ENCODE peak calls at places on chromosomes 4 and X, in six cellular contexts. H is GM12865, S is fibroblast of mammary gland, J is neural crest cell, I is RWPE1, Y is heart left ventricle. R is an unnamed sample.

GRCh38 chrX:153744210-153745066 is 19.6 kb upstream of the PLXNB3 start:
- DNase-seq in H (no peak), S (no peak), J (peak), I (no peak), Y (no peak), R (no peak)

GRCh38 chr4:138981930-138982390 is 33.6 kb upstream of the NOCT start:
- DNase-seq in H (no peak), S (peak), J (no peak), I (peak), Y (peak), R (no peak)

GRCh38 chr4:90441770-90442169 is 314.6 kb downstream of the CCSER1 start:
- DNase-seq in H (no peak), S (no peak), J (no peak), I (no peak), Y (no peak), R (no peak)

GRCh38 chrX:9267415-9267814 is 197.4 kb upstream of the TBL1X start:
- DNase-seq in H (no peak), S (no peak), J (no peak), I (no peak), Y (no peak), R (no peak)

GRCh38 chr4:3190549-3190948 is 58.4 kb upstream of the MSANTD1 start:
- DNase-seq in H (no peak), S (no peak), J (no peak), I (no peak), Y (no peak), R (no peak)

GRCh38 chr4:47075241-47075640 is 43.9 kb downstream of the GABRB1 start:
- DNase-seq in H (no peak), S (peak), J (no peak), I (peak), Y (no peak), R (no peak)

GRCh38 chrX:9231491-9231890 is 197.6 kb upstream of the FAM9B start:
- DNase-seq in H (no peak), S (peak), J (no peak), I (no peak), Y (no peak), R (no peak)

GRCh38 chr4:186881521-186882220 is 158.0 kb upstream of the FAT1 start:
- DNase-seq in H (no peak), S (peak), J (no peak), I (peak), Y (no peak), R (no peak)

GRCh38 chr4:110175634-110176033 is 22.8 kb downstream of the ELOVL6 start:
- DNase-seq in H (no peak), S (peak), J (no peak), I (no peak), Y (no peak), R (no peak)

GRCh38 chr4:88191404-88191803 is 33.0 kb upstream of the ABCG2 start:
- DNase-seq in H (no peak), S (no peak), J (no peak), I (no peak), Y (no peak), R (no peak)

GRCh38 chr4:42574873-42575272 is 82.0 kb downstream of the ATP8A1 start:
- DNase-seq in H (no peak), S (no peak), J (no peak), I (no peak), Y (no peak), R (no peak)

GRCh38 chrX:85927740-85928139 is 119.6 kb downstream of the CHM start:
- DNase-seq in H (no peak), S (no peak), J (no peak), I (no peak), Y (no peak), R (no peak)
- TF ChIP-seq CTCF in H (no peak), S (no peak), J (no peak), I (no peak), Y (no peak), R (no peak)

GRCh38 chr4:108055787-108056186 is 66.1 kb downstream of the HADH start:
- DNase-seq in H (no peak), S (no peak), J (no peak), I (no peak), Y (no peak), R (no peak)

GRCh38 chr4:108056418-108056817 is 66.7 kb downstream of the HADH start:
- DNase-seq in H (peak), S (no peak), J (no peak), I (no peak), Y (no peak), R (no peak)

GRCh38 chr4:108058685-108059440 is 69.2 kb downstream of the HADH start:
- DNase-seq in H (no peak), S (peak), J (peak), I (peak), Y (no peak), R (no peak)

GRCh38 chr4:108060686-108061321 is 71.1 kb downstream of the HADH start:
- DNase-seq in H (no peak), S (peak), J (no peak), I (no peak), Y (no peak), R (no peak)

DNA sequence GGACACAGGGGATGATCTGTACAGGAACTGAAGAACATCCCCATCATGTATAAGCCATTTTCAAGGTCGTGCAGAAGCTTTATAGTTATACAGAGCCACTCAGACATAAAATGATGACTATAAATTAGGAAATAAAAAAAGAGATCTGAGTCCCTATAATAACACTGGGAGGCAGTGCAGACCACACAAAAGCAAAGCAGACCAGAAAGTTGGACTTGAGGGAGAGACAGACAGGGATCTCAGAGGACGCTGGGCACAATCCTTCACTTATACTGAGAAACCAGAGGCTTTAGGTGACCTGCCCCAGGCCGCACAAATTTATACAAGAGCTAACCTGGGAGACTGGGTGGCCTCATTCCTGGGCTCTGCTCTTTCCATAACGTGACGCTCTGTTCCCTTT is 70.5 kb downstream of the HADH start:
- DNase-seq in H (peak), S (peak), J (no peak), I (peak), Y (no peak), R (no peak)
- TF ChIP-seq CTCF in H (no peak), S (peak), J (peak), I (no peak), Y (peak), R (no peak)

GRCh38 chrX:38172596-38172995 is 48.1 kb downstream of the SRPX start:
- DNase-seq in H (no peak), S (no peak), J (no peak), I (no peak), Y (no peak), R (no peak)

GRCh38 chrX:38170556-38170955 is 50.1 kb downstream of the SRPX start:
- DNase-seq in H (no peak), S (no peak), J (no peak), I (no peak), Y (no peak), R (no peak)

GRCh38 chrX:38175140-38175539 is 45.5 kb downstream of the SRPX start:
- DNase-seq in H (peak), S (no peak), J (peak), I (peak), Y (no peak), R (peak)
- TF ChIP-seq CTCF in H (peak), S (peak), J (peak), I (peak), Y (peak), R (peak)

DNA sequence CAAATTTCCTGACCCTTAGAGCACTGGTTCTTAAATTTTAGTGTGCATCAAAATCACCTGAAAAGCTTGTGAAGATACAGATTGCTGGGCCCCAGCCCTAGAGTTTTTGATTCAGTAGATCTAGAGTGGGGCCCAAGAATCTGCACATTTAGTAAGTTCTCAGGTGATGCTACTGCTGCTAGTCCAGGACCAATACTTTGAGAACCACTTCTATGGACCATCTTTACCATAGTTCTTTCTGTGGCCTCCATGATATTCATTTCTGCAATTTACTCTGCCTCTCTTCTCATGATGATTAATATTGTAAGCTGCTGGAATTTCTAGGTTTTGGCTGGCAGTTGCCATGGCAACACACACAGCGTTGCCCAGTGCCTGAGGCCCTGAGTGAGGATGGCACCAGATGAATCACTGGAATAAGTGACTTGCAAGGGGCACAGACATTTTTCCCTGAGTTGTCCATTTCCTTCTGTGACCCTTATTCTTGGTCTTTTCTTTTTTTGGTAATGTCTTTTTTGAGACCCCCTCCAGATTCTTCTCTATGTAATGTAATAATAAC is 83.6 kb downstream of the PPP1R2C start:
- DNase-seq in H (peak), S (no peak), J (no peak), I (no peak), Y (no peak), R (no peak)
- TF ChIP-seq CTCF in H (no peak), S (no peak), J (no peak), I (no peak), Y (no peak), R (no peak)

DNA sequence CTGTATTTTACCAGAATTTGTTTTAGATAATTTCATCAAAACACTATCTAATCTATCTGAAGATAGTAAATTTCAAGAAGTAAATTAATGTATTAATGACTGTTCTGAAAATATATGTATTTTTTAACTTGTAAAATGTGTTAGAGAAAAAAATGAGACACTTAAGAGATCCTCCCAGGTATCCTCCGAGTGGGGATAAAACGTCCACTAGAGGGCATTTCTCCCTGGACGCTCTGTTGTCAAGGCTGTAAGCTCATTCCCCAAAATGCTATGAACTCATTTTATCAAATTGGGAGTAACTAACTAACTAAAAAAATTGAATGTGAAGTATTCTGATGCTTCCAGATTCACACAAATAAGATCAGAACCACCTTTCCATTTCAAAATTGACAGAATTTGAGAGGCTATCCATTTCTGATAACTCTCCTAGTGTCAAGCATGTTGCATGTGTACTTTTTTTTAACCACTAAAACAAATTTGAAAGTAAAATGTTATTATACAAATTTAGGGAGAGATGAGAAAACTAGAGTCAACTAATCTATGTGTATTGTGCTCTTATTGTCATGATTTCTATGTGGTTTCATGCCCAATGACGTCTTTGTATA is 337.3 kb upstream of the HS3ST1 start:
- DNase-seq in H (peak), S (peak), J (peak), I (peak), Y (no peak), R (no peak)
- TF ChIP-seq CTCF in H (peak), S (peak), J (peak), I (peak), Y (peak), R (peak)

DNA sequence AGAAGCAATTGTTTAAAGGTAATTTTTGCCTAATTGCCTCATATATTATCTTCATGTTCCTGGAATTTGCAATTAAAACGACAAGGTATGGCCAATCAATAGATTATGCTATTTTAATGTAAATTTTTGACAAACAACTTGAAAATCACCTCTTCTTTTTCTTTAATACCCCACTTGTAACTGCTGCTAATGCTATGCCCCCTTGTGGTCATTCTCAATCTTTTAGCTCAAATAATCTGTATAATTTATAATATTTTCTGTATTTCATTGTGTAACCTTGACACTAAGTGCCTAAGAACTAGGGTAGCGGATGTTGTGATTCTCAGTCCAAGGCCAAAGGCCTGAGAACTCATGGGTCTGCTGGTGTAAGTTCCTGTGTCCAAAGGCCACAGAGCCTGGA is 831.7 kb upstream of the POU3F4 start:
- DNase-seq in H (no peak), S (peak), J (no peak), I (no peak), Y (no peak), R (no peak)
- TF ChIP-seq CTCF in H (no peak), S (peak), J (peak), I (no peak), Y (peak), R (peak)

GRCh38 chrX:78592030-78592429 is 67.1 kb downstream of the RTL3 start:
- DNase-seq in H (no peak), S (no peak), J (no peak), I (no peak), Y (no peak), R (no peak)

GRCh38 chrX:78593701-78594100 is 65.4 kb downstream of the RTL3 start:
- DNase-seq in H (no peak), S (no peak), J (no peak), I (no peak), Y (no peak), R (no peak)

GRCh38 chrX:78595901-78596502 is 63.1 kb downstream of the RTL3 start:
- DNase-seq in H (peak), S (peak), J (peak), I (no peak), Y (no peak), R (no peak)
- TF ChIP-seq CTCF in H (peak), S (peak), J (no peak), I (no peak), Y (peak), R (no peak)

GRCh38 chr4:151486166-151486565 is 77.2 kb downstream of the FHIP1A start:
- DNase-seq in H (no peak), S (peak), J (no peak), I (no peak), Y (no peak), R (no peak)

GRCh38 chr4:151485541-151486131 is 76.7 kb downstream of the FHIP1A start:
- DNase-seq in H (no peak), S (no peak), J (no peak), I (no peak), Y (no peak), R (no peak)

GRCh38 chr4:151484396-151485102 is 75.6 kb downstream of the FHIP1A start:
- DNase-seq in H (no peak), S (peak), J (no peak), I (peak), Y (no peak), R (no peak)

GRCh38 chr4:151488968-151489367 is 80.0 kb downstream of the FHIP1A start:
- DNase-seq in H (no peak), S (no peak), J (no peak), I (no peak), Y (no peak), R (no peak)

DNA sequence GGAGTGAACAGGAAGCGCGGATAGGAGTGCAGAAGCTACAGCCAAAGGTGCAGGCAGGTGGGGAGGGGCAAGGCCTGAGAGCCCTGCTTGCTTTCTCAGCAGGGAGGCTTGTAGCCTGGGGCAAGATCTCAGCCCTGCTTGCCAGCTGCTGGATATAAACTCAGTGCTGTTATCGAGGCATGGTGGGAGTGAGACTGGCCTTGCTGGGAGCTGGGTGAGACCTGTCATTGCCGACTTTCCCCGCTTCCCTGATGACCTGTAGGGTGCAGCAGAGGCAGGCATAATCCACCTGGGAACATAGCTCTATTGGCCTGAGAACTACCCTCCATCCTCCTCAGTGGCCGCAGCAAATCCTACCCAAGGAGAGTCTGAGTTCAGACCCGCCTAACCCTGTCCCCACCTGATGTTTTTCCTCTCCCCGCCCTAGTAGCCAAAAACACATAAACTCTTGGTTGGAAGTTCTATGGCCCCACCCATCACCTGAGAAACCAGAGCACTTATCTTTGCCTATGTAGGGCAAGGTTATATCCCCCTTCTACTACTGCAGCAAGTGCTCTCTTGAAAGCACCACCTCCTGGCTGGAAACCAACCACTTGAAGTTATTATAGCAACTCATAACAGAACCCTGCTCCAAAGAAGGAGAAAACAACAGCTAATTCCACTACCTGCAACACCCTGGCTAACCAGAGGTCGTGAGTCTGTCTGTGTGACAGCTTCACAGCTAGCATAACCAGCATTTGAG is 80.7 kb downstream of the FHIP1A start:
- DNase-seq in H (no peak), S (no peak), J (no peak), I (no peak), Y (no peak), R (no peak)
- TF ChIP-seq CTCF in H (no peak), S (no peak), J (no peak), I (no peak), Y (no peak), R (no peak)

GRCh38 chr4:133483600-133484246 is 334.6 kb downstream of the PCDH10 start:
- DNase-seq in H (no peak), S (peak), J (no peak), I (no peak), Y (no peak), R (no peak)
- TF ChIP-seq CTCF in H (no peak), S (no peak), J (peak), I (peak), Y (peak), R (no peak)

GRCh38 chrX:84199688-84200087 is 11.7 kb upstream of the RPS6KA6 start:
- DNase-seq in H (no peak), S (no peak), J (no peak), I (no peak), Y (no peak), R (no peak)

GRCh38 chrX:84205276-84205675 is 17.3 kb upstream of the RPS6KA6 start:
- DNase-seq in H (no peak), S (no peak), J (no peak), I (no peak), Y (no peak), R (no peak)
- TF ChIP-seq CTCF in H (no peak), S (no peak), J (no peak), I (no peak), Y (no peak), R (no peak)